ENCODE peak calls at places on chromosomes 13 and 19, in five cellular contexts. One of them, this sample, is unnamed.

GRCh38 chr13:107807306-107808073 is 407.8 kb downstream of the LIG4 start:
- DNase-seq in lower lobe of right lung: no peak
- DNase-seq in dermis blood vessel endothelial cell: peak
- DNase-seq in breast epithelium: no peak
- DNase-seq in amygdala: no peak
- DNase-seq in this sample: no peak

GRCh38 chr13:76968041-76968440 is 19.7 kb downstream of the ACOD1 start:
- DNase-seq in amygdala: no peak
- DNase-seq in breast epithelium: no peak
- DNase-seq in lower lobe of right lung: no peak
- DNase-seq in dermis blood vessel endothelial cell: no peak
- DNase-seq in this sample: no peak

GRCh38 chr13:46529509-46529908 is 23.5 kb upstream of the LRCH1 start:
- DNase-seq in amygdala: no peak
- DNase-seq in breast epithelium: no peak
- DNase-seq in dermis blood vessel endothelial cell: no peak
- DNase-seq in lower lobe of right lung: no peak
- DNase-seq in this sample: no peak

GRCh38 chr19:30120860-30121484 is 178.9 kb downstream of the URI1 start:
- DNase-seq in dermis blood vessel endothelial cell: no peak
- DNase-seq in amygdala: no peak
- DNase-seq in lower lobe of right lung: no peak
- DNase-seq in breast epithelium: no peak
- DNase-seq in this sample: no peak

GRCh38 chr13:109119886-109120285 is 490.5 kb downstream of the MYO16 start:
- DNase-seq in dermis blood vessel endothelial cell: no peak
- DNase-seq in lower lobe of right lung: no peak
- DNase-seq in amygdala: no peak
- DNase-seq in breast epithelium: no peak
- DNase-seq in this sample: no peak

GRCh38 chr13:88103824-88104223 is 432.7 kb downstream of the SLITRK5 start:
- DNase-seq in breast epithelium: no peak
- DNase-seq in lower lobe of right lung: no peak
- DNase-seq in dermis blood vessel endothelial cell: no peak
- DNase-seq in amygdala: no peak
- DNase-seq in this sample: no peak

GRCh38 chr13:36872621-36873020 is 47.4 kb downstream of the SMAD9 start:
- DNase-seq in breast epithelium: no peak
- DNase-seq in lower lobe of right lung: no peak
- DNase-seq in amygdala: peak
- DNase-seq in dermis blood vessel endothelial cell: no peak
- DNase-seq in this sample: no peak

GRCh38 chr13:34156841-34157365 is 339.0 kb downstream of the RFC3 start:
- DNase-seq in breast epithelium: peak
- DNase-seq in lower lobe of right lung: peak
- DNase-seq in amygdala: no peak
- DNase-seq in dermis blood vessel endothelial cell: peak
- DNase-seq in this sample: peak

GRCh38 chr19:7751157-7751783 is 3.9 kb upstream of the CD209 start:
- DNase-seq in breast epithelium: no peak
- DNase-seq in lower lobe of right lung: no peak
- DNase-seq in amygdala: no peak
- DNase-seq in dermis blood vessel endothelial cell: peak
- DNase-seq in this sample: peak

GRCh38 chr13:99686157-99686572 is 184.9 kb downstream of the TM9SF2 start:
- DNase-seq in lower lobe of right lung: no peak
- DNase-seq in amygdala: no peak
- DNase-seq in breast epithelium: no peak
- DNase-seq in dermis blood vessel endothelial cell: no peak
- DNase-seq in this sample: no peak